ENCODE peak calls at places on chromosomes 7 and 10, in six cellular contexts. One of them, this sample, is unnamed.

GRCh38 chr7:42285383-42285824 is 48.4 kb upstream of the GLI3 start:
- DNase-seq in nephron progenitor cell: no peak
- DNase-seq in fibroblast of lung: peak; percentile 16
- DNase-seq in AG10803: no peak
- DNase-seq in gastrocnemius medialis: no peak
- DNase-seq in Calu3: no peak
- DNase-seq in this sample: no peak

GRCh38 chr10:79353000-79353406 is 5.7 kb downstream of the PPIF start:
- DNase-seq in nephron progenitor cell: no peak
- DNase-seq in fibroblast of lung: no peak
- DNase-seq in AG10803: no peak
- DNase-seq in gastrocnemius medialis: no peak
- DNase-seq in Calu3: no peak
- DNase-seq in this sample: no peak

GRCh38 chr10:75428434-75429158 is 2.8 kb upstream of the LRMDA start:
- DNase-seq in nephron progenitor cell: no peak
- DNase-seq in fibroblast of lung: no peak
- DNase-seq in AG10803: no peak
- DNase-seq in gastrocnemius medialis: no peak
- DNase-seq in Calu3: no peak
- DNase-seq in this sample: no peak

GRCh38 chr7:83161851-83162401 is 758 bp downstream of the PCLO start:
- DNase-seq in nephron progenitor cell: no peak
- DNase-seq in fibroblast of lung: no peak
- DNase-seq in AG10803: no peak
- DNase-seq in gastrocnemius medialis: no peak
- DNase-seq in Calu3: no peak
- DNase-seq in this sample: no peak

GRCh38 chr7:2063562-2064360 is 169.0 kb downstream of the MAD1L1 start:
- DNase-seq in nephron progenitor cell: no peak
- DNase-seq in fibroblast of lung: peak; percentile 27
- DNase-seq in AG10803: peak; percentile 54
- DNase-seq in gastrocnemius medialis: no peak
- DNase-seq in Calu3: peak; percentile 57
- DNase-seq in this sample: no peak

GRCh38 chr10:114499630-114500190 is 95.4 kb upstream of the AFAP1L2 start:
- DNase-seq in nephron progenitor cell: no peak
- DNase-seq in fibroblast of lung: no peak
- DNase-seq in AG10803: no peak
- DNase-seq in gastrocnemius medialis: no peak
- DNase-seq in Calu3: no peak
- DNase-seq in this sample: no peak

GRCh38 chr10:19788075-19788686 is 28.1 kb upstream of the PLXDC2 start:
- DNase-seq in nephron progenitor cell: peak; percentile 47
- DNase-seq in fibroblast of lung: peak; percentile 80
- DNase-seq in AG10803: peak; percentile 59
- DNase-seq in gastrocnemius medialis: no peak
- DNase-seq in Calu3: peak; percentile 24
- DNase-seq in this sample: peak; percentile 25

GRCh38 chr10:103455235-103455634 is 3.1 kb upstream of the CALHM2 start:
- DNase-seq in nephron progenitor cell: no peak
- DNase-seq in fibroblast of lung: no peak
- DNase-seq in AG10803: no peak
- DNase-seq in gastrocnemius medialis: no peak
- DNase-seq in Calu3: no peak
- DNase-seq in this sample: no peak

GRCh38 chr10:7084255-7085005 is 326.4 kb downstream of the SFMBT2 start:
- DNase-seq in nephron progenitor cell: no peak
- DNase-seq in fibroblast of lung: peak; percentile 81
- DNase-seq in AG10803: no peak
- DNase-seq in gastrocnemius medialis: no peak
- DNase-seq in Calu3: no peak
- DNase-seq in this sample: no peak

GRCh38 chr10:18583575-18584270 is 67.7 kb downstream of the NSUN6 start:
- DNase-seq in nephron progenitor cell: no peak
- DNase-seq in fibroblast of lung: peak; percentile 34
- DNase-seq in AG10803: no peak
- DNase-seq in gastrocnemius medialis: no peak
- DNase-seq in Calu3: no peak
- DNase-seq in this sample: no peak

GRCh38 chr7:151808296-151809155 is 68.4 kb downstream of the PRKAG2 start:
- DNase-seq in nephron progenitor cell: no peak
- DNase-seq in fibroblast of lung: peak; percentile 28
- DNase-seq in AG10803: no peak
- DNase-seq in gastrocnemius medialis: no peak
- DNase-seq in Calu3: peak; percentile 62
- DNase-seq in this sample: no peak

GRCh38 chr10:129728905-129729540 is 235.1 kb downstream of the EBF3 start:
- DNase-seq in nephron progenitor cell: no peak
- DNase-seq in fibroblast of lung: no peak
- DNase-seq in AG10803: no peak
- DNase-seq in gastrocnemius medialis: no peak
- DNase-seq in Calu3: no peak
- DNase-seq in this sample: no peak

GRCh38 chr10:5545011-5545410 is 20.2 kb downstream of the CALML3 start:
- DNase-seq in nephron progenitor cell: no peak
- DNase-seq in fibroblast of lung: no peak
- DNase-seq in AG10803: no peak
- DNase-seq in gastrocnemius medialis: no peak
- DNase-seq in Calu3: no peak
- DNase-seq in this sample: no peak

GRCh38 chr10:96334888-96335526 is 23.8 kb downstream of the OPALIN start:
- DNase-seq in nephron progenitor cell: peak; percentile 46
- DNase-seq in fibroblast of lung: peak; percentile 55
- DNase-seq in AG10803: peak; percentile 49
- DNase-seq in gastrocnemius medialis: no peak
- DNase-seq in Calu3: peak; percentile 35
- DNase-seq in this sample: peak; percentile 46
- TF ChIP-seq CTCF in nephron progenitor cell: peak; percentile 78
- TF ChIP-seq CTCF in fibroblast of lung: peak; percentile 70
- TF ChIP-seq CTCF in AG10803: peak; percentile 87
- TF ChIP-seq CTCF in gastrocnemius medialis: peak; percentile 20
- TF ChIP-seq CTCF in Calu3: peak; percentile 55
- TF ChIP-seq CTCF in this sample: peak; percentile 90

DNA sequence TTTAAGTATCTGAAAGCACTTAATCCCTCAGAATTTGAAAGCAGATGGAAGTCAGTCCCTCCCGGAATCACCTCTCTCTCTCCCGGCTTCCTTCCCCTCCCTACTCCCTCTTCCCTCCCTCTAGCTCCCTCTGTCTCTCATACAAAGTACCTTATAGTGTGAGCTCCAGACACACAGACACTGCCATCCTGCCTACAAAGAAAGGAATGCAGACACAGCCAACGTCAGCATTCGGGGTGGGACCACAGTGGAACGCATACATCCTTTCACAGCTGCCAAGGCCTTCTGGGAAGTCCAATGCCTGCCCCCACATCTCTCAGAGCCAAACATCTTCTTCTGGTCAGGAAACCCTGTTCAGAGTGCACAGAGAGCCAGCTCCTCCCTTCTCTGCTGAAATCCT is 9.3 kb downstream of the NOD1 start:
- DNase-seq in nephron progenitor cell: peak; percentile 23
- DNase-seq in fibroblast of lung: peak; percentile 99
- DNase-seq in AG10803: peak; percentile 100
- DNase-seq in gastrocnemius medialis: no peak
- DNase-seq in Calu3: peak; percentile 78
- DNase-seq in this sample: peak; percentile 97
- TF ChIP-seq CTCF in nephron progenitor cell: no peak
- TF ChIP-seq CTCF in fibroblast of lung: peak; percentile 54
- TF ChIP-seq CTCF in AG10803: peak; percentile 72
- TF ChIP-seq CTCF in gastrocnemius medialis: peak; percentile 23
- TF ChIP-seq CTCF in Calu3: peak; percentile 33
- TF ChIP-seq CTCF in this sample: peak; percentile 63

DNA sequence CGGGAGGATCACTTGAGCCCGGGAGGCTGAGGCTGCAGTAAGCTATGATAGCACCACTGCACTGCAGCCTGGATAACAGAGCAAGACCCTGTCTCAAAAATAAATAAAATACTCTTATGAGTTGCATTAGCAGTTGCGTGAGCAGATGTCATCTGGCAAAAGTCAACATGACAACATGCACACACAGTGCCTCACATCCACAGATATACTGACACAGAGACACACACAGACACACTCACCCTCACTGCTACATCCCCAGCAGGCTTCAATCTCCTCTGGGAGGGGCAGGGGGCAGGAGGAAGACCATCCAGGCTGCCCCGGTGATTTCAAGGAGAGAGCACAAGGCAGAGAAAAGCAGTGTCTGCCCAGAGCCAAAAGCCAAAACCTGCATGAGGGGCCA is 9.7 kb upstream of the ELN start:
- DNase-seq in nephron progenitor cell: no peak
- DNase-seq in fibroblast of lung: no peak
- DNase-seq in AG10803: no peak
- DNase-seq in gastrocnemius medialis: no peak
- DNase-seq in Calu3: no peak
- DNase-seq in this sample: no peak
- TF ChIP-seq CTCF in nephron progenitor cell: no peak
- TF ChIP-seq CTCF in fibroblast of lung: no peak
- TF ChIP-seq CTCF in AG10803: no peak
- TF ChIP-seq CTCF in gastrocnemius medialis: no peak
- TF ChIP-seq CTCF in Calu3: no peak
- TF ChIP-seq CTCF in this sample: no peak

DNA sequence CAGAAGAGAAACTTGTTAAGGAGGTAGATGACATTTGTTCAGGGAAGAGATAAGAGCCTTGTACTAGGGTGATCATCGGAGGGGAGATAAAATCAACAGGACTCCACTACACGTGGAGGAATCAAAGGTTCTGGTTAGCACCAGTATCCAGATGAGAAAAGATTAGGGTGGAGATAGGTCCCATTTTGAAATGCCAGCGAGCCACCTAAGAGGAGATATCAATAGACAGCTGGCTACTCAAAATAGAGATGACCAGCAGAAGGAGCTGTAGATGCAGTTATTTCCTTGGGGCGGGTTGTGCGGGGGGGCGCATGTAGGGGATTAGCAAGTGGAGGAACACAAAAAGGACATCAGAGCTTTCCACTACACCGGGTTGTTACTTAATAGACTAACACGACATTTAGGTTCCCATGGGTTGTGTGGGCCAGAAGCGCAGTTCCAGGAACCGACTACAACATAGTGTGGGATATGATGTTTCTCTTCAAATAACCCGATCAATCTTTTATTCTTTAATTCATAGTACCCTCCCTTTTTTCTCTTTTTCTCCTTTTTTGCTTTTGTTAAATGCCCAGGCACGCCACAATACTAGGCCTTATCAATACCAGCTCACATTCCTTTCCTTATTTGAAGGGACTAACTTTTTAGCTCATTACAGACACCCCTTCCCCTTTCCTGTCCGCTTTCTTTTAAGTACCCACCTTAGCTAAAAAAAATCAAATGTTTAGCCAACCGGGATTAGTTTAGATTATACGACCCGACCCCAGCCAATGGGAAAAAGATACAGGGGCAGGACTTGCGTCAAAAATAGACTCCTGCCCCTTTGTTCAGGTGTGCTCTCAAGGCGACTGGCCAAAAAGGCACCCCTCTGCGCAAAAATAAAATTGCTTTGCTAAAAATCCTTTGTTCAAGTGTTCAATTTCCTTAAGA is 2.0 kb upstream of the KIF11 start:
- DNase-seq in nephron progenitor cell: peak; percentile 35
- DNase-seq in fibroblast of lung: peak; percentile 71
- DNase-seq in AG10803: peak; percentile 62
- DNase-seq in gastrocnemius medialis: peak; percentile 15
- DNase-seq in Calu3: peak; percentile 56
- DNase-seq in this sample: peak; percentile 45
- TF ChIP-seq CTCF in nephron progenitor cell: no peak
- TF ChIP-seq CTCF in fibroblast of lung: peak; percentile 25
- TF ChIP-seq CTCF in AG10803: peak; percentile 52
- TF ChIP-seq CTCF in gastrocnemius medialis: no peak
- TF ChIP-seq CTCF in Calu3: no peak
- TF ChIP-seq CTCF in this sample: peak; percentile 66

DNA sequence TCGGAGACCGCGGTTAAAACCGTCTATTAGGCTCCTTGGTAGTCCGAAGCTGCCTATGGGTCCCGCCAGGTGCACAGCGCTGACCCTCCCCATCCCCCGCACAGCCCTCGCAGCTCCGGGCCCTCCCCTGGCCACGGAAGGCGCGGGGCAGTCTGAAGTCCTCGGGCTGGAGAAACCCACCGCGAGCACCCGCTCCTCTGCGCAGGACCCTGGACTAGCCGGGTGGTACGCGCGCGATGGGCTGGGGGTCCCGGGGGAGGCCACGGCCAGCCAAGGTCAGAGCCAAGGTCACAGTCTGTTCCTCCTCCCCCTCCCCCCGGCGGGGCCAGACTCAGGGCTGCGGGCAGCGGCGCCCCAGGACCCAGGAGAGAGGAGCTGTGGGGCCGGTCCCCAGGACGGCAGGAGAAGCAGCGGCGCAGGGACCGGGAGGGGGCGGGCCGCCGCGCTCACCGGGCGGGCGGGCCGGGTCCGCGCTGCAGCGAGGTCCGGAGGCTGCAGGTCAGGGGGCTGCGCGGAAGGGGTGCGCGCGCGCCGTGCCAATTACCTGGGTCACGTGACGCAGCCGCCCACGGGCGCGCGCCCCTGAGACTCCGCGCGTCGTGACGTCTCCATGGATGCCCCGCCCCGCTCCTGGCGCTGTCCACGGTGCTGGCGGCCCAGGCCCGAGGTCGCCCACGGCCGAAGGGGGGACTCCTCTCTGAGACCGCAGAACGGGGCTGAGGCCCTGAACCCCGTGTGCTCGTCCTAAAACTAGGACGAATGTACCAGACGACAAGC is at the start of gene OGDHL:
- DNase-seq in nephron progenitor cell: peak; percentile 96
- DNase-seq in fibroblast of lung: peak; percentile 23
- DNase-seq in AG10803: peak; percentile 8
- DNase-seq in gastrocnemius medialis: no peak
- DNase-seq in Calu3: peak; percentile 73
- DNase-seq in this sample: no peak
- TF ChIP-seq CTCF in nephron progenitor cell: no peak
- TF ChIP-seq CTCF in fibroblast of lung: no peak
- TF ChIP-seq CTCF in AG10803: no peak
- TF ChIP-seq CTCF in gastrocnemius medialis: no peak
- TF ChIP-seq CTCF in Calu3: no peak
- TF ChIP-seq CTCF in this sample: peak; percentile 13

DNA sequence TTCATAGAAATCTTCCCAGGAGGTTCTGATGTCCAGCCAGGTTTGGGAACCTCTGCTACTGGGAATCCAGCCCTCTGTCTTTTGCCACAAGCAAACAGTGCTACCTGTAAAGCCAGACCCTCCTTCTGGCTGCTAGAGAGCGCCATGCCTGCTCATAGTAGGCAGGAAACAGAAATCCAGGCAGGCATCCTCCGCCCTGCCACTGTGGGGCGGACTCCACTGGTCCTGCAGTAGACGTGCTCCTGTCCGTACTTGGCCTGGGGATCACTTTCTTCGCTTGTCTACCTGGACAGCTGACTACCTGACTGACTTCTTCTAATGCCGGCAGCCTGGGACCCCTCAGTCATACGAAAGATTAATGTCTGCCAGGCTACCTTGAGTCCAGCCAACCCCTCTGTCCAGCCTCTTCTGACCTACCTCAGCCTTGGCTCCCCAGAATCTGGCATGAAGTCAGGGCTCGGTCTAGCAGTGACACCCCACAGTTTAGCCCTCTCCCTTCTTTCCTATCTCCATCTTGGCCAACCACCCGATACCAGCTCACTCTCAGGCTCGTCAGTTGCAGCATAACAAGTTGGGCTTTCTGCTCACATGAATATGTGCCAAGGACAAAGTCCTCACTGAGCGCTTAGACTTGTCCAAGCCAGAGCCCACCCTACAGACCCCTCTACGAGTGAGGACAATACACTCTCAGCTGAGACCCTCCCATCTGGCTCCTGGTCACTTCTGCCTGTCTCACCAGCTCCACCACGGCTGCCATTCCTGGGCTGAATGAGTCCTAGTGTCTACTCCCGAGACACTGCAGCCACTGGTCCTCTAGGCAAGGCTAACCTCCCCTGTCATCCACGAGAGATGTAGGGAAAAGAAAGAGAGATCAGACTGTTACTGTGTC is 43.9 kb upstream of the OPALIN start:
- DNase-seq in nephron progenitor cell: no peak
- DNase-seq in fibroblast of lung: no peak
- DNase-seq in AG10803: no peak
- DNase-seq in gastrocnemius medialis: no peak
- DNase-seq in Calu3: no peak
- DNase-seq in this sample: no peak
- TF ChIP-seq CTCF in nephron progenitor cell: no peak
- TF ChIP-seq CTCF in fibroblast of lung: no peak
- TF ChIP-seq CTCF in AG10803: no peak
- TF ChIP-seq CTCF in gastrocnemius medialis: no peak
- TF ChIP-seq CTCF in Calu3: no peak
- TF ChIP-seq CTCF in this sample: no peak